ENCODE peak calls at places on chromosome 12, in four cellular contexts. M, T, F and B are unnamed samples.

GRCh38 chr12:49903700-49904423 is at the start of gene FAIM2:
- DNase-seq in M (peak), T (no peak), F (peak), B (no peak)

GRCh38 chr12:10220398-10221077 is 7.9 kb downstream of the GABARAPL1 start:
- DNase-seq in M (no peak), T (no peak), F (peak), B (no peak)

GRCh38 chr12:26119391-26119981 is 5.4 kb downstream of the BHLHE41 start:
- DNase-seq in M (no peak), T (peak), F (no peak), B (no peak)

GRCh38 chr12:47752552-47752951 is 6.1 kb downstream of the RAPGEF3 start:
- DNase-seq in M (no peak), T (no peak), F (no peak), B (no peak)

GRCh38 chr12:131941116-131941986 is 8.4 kb upstream of the EP400 start:
- DNase-seq in M (no peak), T (no peak), F (no peak), B (no peak)

GRCh38 chr12:93335603-93336162 is 42.0 kb upstream of the NUDT4 start:
- DNase-seq in M (no peak), T (no peak), F (no peak), B (no peak)

GRCh38 chr12:108097160-108097911 is 31.8 kb upstream of the WSCD2 start:
- DNase-seq in M (no peak), T (no peak), F (no peak), B (no peak)

GRCh38 chr12:45966486-45966885 is 23.9 kb downstream of the SCAF11 start:
- DNase-seq in M (no peak), T (no peak), F (no peak), B (no peak)

GRCh38 chr12:131994589-131994988 is 44.8 kb downstream of the EP400 start:
- DNase-seq in M (no peak), T (peak), F (no peak), B (peak)

GRCh38 chr12:9273276-9273675 is 65.1 kb upstream of the PZP start:
- DNase-seq in M (no peak), T (no peak), F (no peak), B (no peak)

GRCh38 chr12:130911933-130912332 is 40.1 kb downstream of the RAN start:
- DNase-seq in M (no peak), T (no peak), F (no peak), B (no peak)

GRCh38 chr12:12072064-12072760 is 1.5 kb downstream of the BCL2L14 start:
- DNase-seq in M (no peak), T (peak), F (no peak), B (peak)

GRCh38 chr12:19474147-19474546 is 34.9 kb downstream of the AEBP2 start:
- DNase-seq in M (no peak), T (no peak), F (no peak), B (no peak)

GRCh38 chr12:80218925-80219714 is 119.8 kb downstream of the OTOGL start:
- DNase-seq in M (no peak), T (no peak), F (no peak), B (no peak)

GRCh38 chr12:124335426-124336183 is 40.7 kb downstream of the RFLNA start:
- DNase-seq in M (no peak), T (no peak), F (no peak), B (no peak)

GRCh38 chr12:24561882-24562760 is 386.8 kb downstream of the BCAT1 start:
- DNase-seq in M (peak), T (peak), F (peak), B (peak)

GRCh38 chr12:98916106-98916505 is 271.0 kb downstream of the APAF1 start:
- DNase-seq in M (no peak), T (no peak), F (no peak), B (no peak)

GRCh38 chr12:131043401-131043871 is 89.7 kb downstream of the ADGRD1 start:
- DNase-seq in M (no peak), T (no peak), F (no peak), B (no peak)

GRCh38 chr12:92065018-92065499 is 80.6 kb downstream of the BTG1 start:
- DNase-seq in M (no peak), T (peak), F (peak), B (no peak)

GRCh38 chr12:124007810-124008570 is 35.0 kb downstream of the ZNF664 start:
- DNase-seq in M (no peak), T (peak), F (no peak), B (no peak)

GRCh38 chr12:27646149-27646548 is 50.1 kb upstream of the REP15 start:
- DNase-seq in M (no peak), T (no peak), F (no peak), B (no peak)

GRCh38 chr12:103392722-103393121 is 103.0 kb downstream of the C12orf42 start:
- DNase-seq in M (no peak), T (peak), F (no peak), B (peak)

GRCh38 chr12:64558754-64559153 is 51.5 kb upstream of the RASSF3 start:
- DNase-seq in M (no peak), T (no peak), F (no peak), B (no peak)

GRCh38 chr12:94973202-94973601 is 30.3 kb downstream of the NDUFA12 start:
- DNase-seq in M (no peak), T (no peak), F (no peak), B (no peak)

GRCh38 chr12:130559806-130560205 is 156.3 kb downstream of the RIMBP2 start:
- DNase-seq in M (no peak), T (no peak), F (no peak), B (no peak)

GRCh38 chr12:96047151-96047620 is 11.8 kb upstream of the LTA4H start:
- DNase-seq in M (no peak), T (no peak), F (no peak), B (no peak)

GRCh38 chr12:2358986-2359658 is 306.3 kb downstream of the CACNA1C start:
- DNase-seq in M (no peak), T (no peak), F (no peak), B (no peak)

GRCh38 chr12:116533343-116534248 is 25.6 kb upstream of the MAP1LC3B2 start:
- DNase-seq in M (peak), T (peak), F (peak), B (peak)

GRCh38 chr12:89968151-89968699 is 259.6 kb upstream of the ATP2B1 start:
- DNase-seq in M (no peak), T (no peak), F (no peak), B (no peak)

GRCh38 chr12:124379938-124380754 is 85.3 kb downstream of the RFLNA start:
- DNase-seq in M (no peak), T (no peak), F (peak), B (no peak)

GRCh38 chr12:19915392-19916192 is 452.7 kb upstream of the PDE3A start:
- DNase-seq in M (no peak), T (no peak), F (no peak), B (no peak)

GRCh38 chr12:19856389-19856788 is 417.1 kb downstream of the AEBP2 start:
- DNase-seq in M (no peak), T (no peak), F (no peak), B (no peak)

GRCh38 chr12:122203301-122203967 is at the start of gene B3GNT4:
- DNase-seq in M (peak), T (peak), F (peak), B (peak)

GRCh38 chr12:11209098-11209497 is 22.4 kb upstream of the TAS2R42 start:
- DNase-seq in M (peak), T (no peak), F (no peak), B (no peak)

GRCh38 chr12:31117203-31118011 is 43.7 kb downstream of the DDX11 start:
- DNase-seq in M (peak), T (peak), F (peak), B (peak)

GRCh38 chr12:92871121-92871520 is 58.0 kb downstream of the EEA1 start:
- DNase-seq in M (no peak), T (peak), F (no peak), B (peak)

GRCh38 chr12:28054583-28054982 is 82.0 kb upstream of the PTHLH start:
- DNase-seq in M (no peak), T (no peak), F (no peak), B (no peak)

GRCh38 chr12:121189061-121189886 is 20.7 kb upstream of the P2RX4 start:
- DNase-seq in M (no peak), T (no peak), F (no peak), B (no peak)

GRCh38 chr12:116528067-116528466 is 31.1 kb upstream of the MAP1LC3B2 start:
- DNase-seq in M (no peak), T (no peak), F (no peak), B (no peak)

GRCh38 chr12:98532687-98533304 is 17.4 kb downstream of the TMPO start:
- DNase-seq in M (no peak), T (peak), F (no peak), B (no peak)

GRCh38 chr12:4719821-4720636 is at the start of gene GALNT8:
- DNase-seq in M (no peak), T (no peak), F (no peak), B (no peak)
- TF ChIP-seq CTCF in M (no peak), T (no peak), F (no peak), B (no peak)

DNA sequence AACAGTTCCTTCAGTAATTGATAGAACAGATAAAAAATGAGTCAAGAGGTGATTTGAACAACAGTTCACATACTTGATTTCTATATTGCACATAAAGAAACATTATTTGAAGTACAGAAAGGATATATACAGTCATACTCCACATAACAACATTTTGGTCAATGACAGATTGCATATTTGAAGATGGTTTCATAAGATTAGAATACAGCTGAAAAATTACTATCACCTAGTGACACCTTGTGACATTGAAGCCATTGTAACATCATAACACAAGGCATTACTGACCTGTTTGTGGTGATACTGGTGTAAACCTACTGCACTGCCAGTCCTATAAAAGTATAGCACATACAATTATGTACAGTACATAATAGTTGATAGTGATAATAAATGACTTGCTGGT is 43.1 kb upstream of the ABCC9 start:
- DNase-seq in M (no peak), T (no peak), F (no peak), B (no peak)
- TF ChIP-seq CTCF in M (no peak), T (no peak), F (no peak), B (no peak)

GRCh38 chr12:52214421-52214802 is 18.6 kb upstream of the KRT7 start:
- DNase-seq in M (no peak), T (no peak), F (no peak), B (no peak)
- TF ChIP-seq CTCF in M (peak), T (peak), F (peak), B (peak)

GRCh38 chr12:168201-168600 is 45.8 kb downstream of the SLC6A12 start:
- DNase-seq in M (no peak), T (no peak), F (no peak), B (no peak)

GRCh38 chr12:168763-169525 is 45.0 kb downstream of the SLC6A12 start:
- DNase-seq in M (no peak), T (no peak), F (no peak), B (no peak)

GRCh38 chr12:171276-171675 is 42.7 kb downstream of the SLC6A12 start:
- DNase-seq in M (no peak), T (no peak), F (no peak), B (no peak)

GRCh38 chr12:170361-171225 is 43.4 kb downstream of the SLC6A12 start:
- DNase-seq in M (no peak), T (no peak), F (no peak), B (no peak)

DNA sequence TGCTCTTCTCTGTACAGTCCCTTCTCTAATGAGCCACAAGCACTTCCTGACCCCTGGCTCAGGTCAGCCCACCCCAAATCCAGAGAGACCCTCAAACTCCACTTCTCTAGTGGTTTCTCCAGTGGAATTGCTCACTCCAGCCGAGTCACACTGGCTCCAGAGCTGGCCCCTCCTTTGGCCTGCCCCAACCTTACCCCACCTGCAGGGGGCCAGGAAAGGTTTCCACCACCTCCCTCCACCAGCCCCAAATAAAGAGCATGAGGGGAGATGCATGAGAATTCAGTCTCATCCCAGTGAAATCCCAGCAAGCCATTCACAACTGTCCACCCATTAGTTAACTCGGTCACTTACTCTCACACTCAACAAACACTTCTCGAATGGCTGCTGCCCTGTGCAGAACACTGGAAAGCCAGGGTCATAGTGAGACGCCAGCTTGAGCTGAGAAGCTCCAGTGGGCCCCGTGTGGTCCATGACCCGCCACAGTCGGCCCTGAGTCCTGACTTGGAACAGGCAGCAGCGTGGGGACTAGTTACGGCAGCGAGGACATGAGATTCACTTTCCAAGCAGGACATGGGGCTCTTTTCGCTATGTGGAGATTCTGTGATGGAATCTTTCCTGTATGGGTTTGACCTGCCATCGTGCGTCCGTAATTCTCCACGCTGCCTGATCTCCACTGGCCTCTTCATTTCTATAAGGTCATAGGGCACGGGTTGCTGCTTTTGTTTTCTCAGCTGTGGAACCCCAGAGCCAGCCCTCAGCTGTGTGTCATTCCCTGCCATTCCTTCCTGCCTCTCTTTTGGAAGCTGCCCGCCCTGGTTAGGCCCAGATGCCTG is 44.2 kb downstream of the SLC6A12 start:
- DNase-seq in M (no peak), T (peak), F (no peak), B (no peak)
- TF ChIP-seq CTCF in M (peak), T (no peak), F (no peak), B (no peak)